ENCODE peak calls at places on chromosomes 6 and 20, in nine cellular contexts. P is nephron progenitor cell; E is psoas muscle; V is ACHN; W is epithelial cell of prostate; X is fibroblast of villous mesenchyme; M is G401; K is central memory CD4-positive, alpha-beta T cell; J is H7. Z is an unnamed sample.

GRCh38 chr6:4797590-4797989 is 21.4 kb downstream of the CDYL start:
- DNase-seq in J (no peak), E (no peak), P (no peak), K (no peak), V (no peak), X (peak), W (no peak), M (no peak), Z (no peak)

GRCh38 chr6:85135376-85136094 is 314.3 kb upstream of the NT5E start:
- DNase-seq in M (no peak), P (no peak), W (no peak), X (peak), J (no peak), V (no peak), K (no peak), E (no peak), Z (peak)

GRCh38 chr6:36642913-36643817 is 35.3 kb upstream of the CDKN1A start:
- DNase-seq in V (peak), X (peak), K (no peak), J (no peak), M (peak), P (no peak), E (peak), W (no peak), Z (peak)

GRCh38 chr20:1654994-1655393 is 2.6 kb downstream of the SIRPG start:
- DNase-seq in M (no peak), V (no peak), K (peak), J (no peak), E (no peak), X (no peak), P (no peak), W (no peak), Z (no peak)

GRCh38 chr6:106805017-106805335 is 169.6 kb downstream of the CD24 start:
- DNase-seq in V (no peak), J (no peak), K (no peak), P (no peak), M (no peak), E (no peak), X (no peak), W (no peak), Z (no peak)

GRCh38 chr6:3367630-3368029 is 89.2 kb downstream of the SLC22A23 start:
- DNase-seq in P (no peak), W (no peak), M (no peak), K (no peak), E (no peak), X (no peak), J (no peak), V (no peak), Z (no peak)

GRCh38 chr20:10965936-10966470 is 292.2 kb upstream of the JAG1 start:
- DNase-seq in K (no peak), J (no peak), M (no peak), E (no peak), X (peak), V (no peak), P (no peak), W (no peak), Z (peak)

GRCh38 chr20:24662286-24662685 is 192.9 kb downstream of the SYNDIG1 start:
- DNase-seq in E (no peak), W (no peak), X (no peak), K (no peak), J (no peak), V (no peak), M (no peak), P (no peak), Z (no peak)

GRCh38 chr20:8062781-8063180 is 43.2 kb upstream of the TMX4 start:
- DNase-seq in K (no peak), X (peak), M (no peak), V (no peak), J (no peak), P (no peak), E (no peak), W (no peak), Z (no peak)

GRCh38 chr6:123589973-123590372 is 46.8 kb downstream of the TRDN start:
- DNase-seq in M (no peak), V (no peak), K (no peak), W (no peak), X (no peak), E (no peak), P (no peak), J (no peak), Z (no peak)

GRCh38 chr20:24693466-24694156 is 224.2 kb downstream of the SYNDIG1 start:
- DNase-seq in E (no peak), M (no peak), P (no peak), K (no peak), X (no peak), W (no peak), V (no peak), J (peak), Z (no peak)

GRCh38 chr6:106163966-106164877 is 78.1 kb downstream of the PRDM1 start:
- DNase-seq in X (peak), P (no peak), M (peak), W (no peak), K (peak), J (no peak), E (peak), V (no peak), Z (peak)

GRCh38 chr6:81682238-81682795 is 70.2 kb downstream of the TENT5A start:
- DNase-seq in W (no peak), X (no peak), J (no peak), P (no peak), E (no peak), V (no peak), M (no peak), K (no peak), Z (no peak)

GRCh38 chr6:125868252-125868651 is 77.5 kb downstream of the NCOA7 start:
- DNase-seq in W (peak), J (no peak), P (no peak), X (no peak), E (no peak), V (no peak), K (no peak), M (no peak), Z (peak)

GRCh38 chr6:71967436-71967835 is 81.1 kb downstream of the RIMS1 start:
- DNase-seq in K (no peak), X (no peak), V (no peak), E (no peak), W (no peak), M (no peak), J (no peak), P (no peak), Z (no peak)

GRCh38 chr20:58514321-58515239 is 619 bp downstream of the APCDD1L start:
- DNase-seq in X (no peak), K (no peak), J (peak), P (peak), V (no peak), E (no peak), M (no peak), W (no peak), Z (no peak)

GRCh38 chr6:2476376-2476775 is 231.0 kb upstream of the GMDS start:
- DNase-seq in V (no peak), J (no peak), M (no peak), K (no peak), W (peak), P (no peak), X (no peak), E (no peak), Z (peak)

GRCh38 chr20:32333988-32334885 is 23.9 kb upstream of the ASXL1 start:
- DNase-seq in W (no peak), E (no peak), X (no peak), M (no peak), J (no peak), K (peak), V (no peak), P (no peak), Z (peak)

GRCh38 chr6:88220493-88220892 is 54.3 kb upstream of the CNR1 start:
- DNase-seq in X (peak), J (peak), W (no peak), M (no peak), P (peak), K (no peak), V (peak), E (no peak), Z (peak)

GRCh38 chr20:59205044-59205443 is 41.4 kb downstream of the ZNF831 start:
- DNase-seq in P (no peak), J (no peak), E (no peak), V (no peak), K (no peak), M (no peak), X (no peak), W (no peak), Z (no peak)

GRCh38 chr20:59634435-59635005 is 30.2 kb downstream of the PHACTR3 start:
- DNase-seq in M (no peak), V (no peak), W (no peak), E (no peak), P (no peak), J (no peak), K (no peak), X (no peak), Z (no peak)

GRCh38 chr6:117444600-117444999 is 18.9 kb upstream of the ROS1 start:
- DNase-seq in E (no peak), J (no peak), M (no peak), X (peak), V (no peak), W (no peak), P (no peak), K (no peak), Z (peak)

GRCh38 chr6:6749791-6750434 is 161.4 kb downstream of the LY86 start:
- DNase-seq in M (no peak), V (peak), X (peak), W (peak), K (no peak), P (peak), E (peak), J (peak), Z (peak)

GRCh38 chr20:19256085-19256484 is 43.6 kb downstream of the SLC24A3 start:
- DNase-seq in P (no peak), V (no peak), J (no peak), E (no peak), X (no peak), K (no peak), W (no peak), M (no peak), Z (peak)

GRCh38 chr6:154613137-154613676 is 102.7 kb upstream of the CNKSR3 start:
- DNase-seq in X (peak), K (no peak), W (peak), E (no peak), M (no peak), P (no peak), J (no peak), V (no peak), Z (peak)

GRCh38 chr6:145948328-145948727 is 15.8 kb downstream of the SHPRH start:
- DNase-seq in V (no peak), J (no peak), M (no peak), K (no peak), P (no peak), E (no peak), X (no peak), W (no peak), Z (peak)

GRCh38 chr6:89467437-89467836 is 34.5 kb downstream of the ANKRD6 start:
- DNase-seq in P (no peak), E (no peak), J (no peak), X (no peak), V (no peak), M (no peak), W (no peak), K (no peak), Z (no peak)

GRCh38 chr6:140566706-140567330 is 1192.4 kb upstream of the CITED2 start:
- DNase-seq in M (no peak), K (no peak), W (no peak), J (no peak), P (no peak), V (peak), E (no peak), X (peak), Z (peak)

GRCh38 chr6:62129127-62129526 is 156.9 kb downstream of the KHDRBS2 start:
- DNase-seq in X (no peak), E (no peak), P (no peak), V (no peak), K (no peak), W (no peak), M (no peak), J (no peak), Z (no peak)

GRCh38 chr6:44194326-44194725 is 22.4 kb upstream of the MYMX start:
- DNase-seq in K (no peak), W (no peak), V (no peak), E (no peak), M (no peak), X (no peak), J (no peak), P (no peak), Z (no peak)

GRCh38 chr6:33417127-33417902 is 592 bp downstream of the CUTA start:
- DNase-seq in X (peak), P (peak), J (no peak), E (no peak), W (no peak), M (no peak), V (peak), K (no peak), Z (peak)